ENCODE peak calls at places on chromosomes 7 and 10, in ten cellular contexts. One of them, this sample, is unnamed. For H3K4me1, the result is how much of the 10 kb centered on the place peaks cover.

GRCh38 chr7:105429746-105430612 is 41.3 kb upstream of the SRPK2 start:
- DNase-seq in psoas muscle: no peak
- DNase-seq in A549: peak
- DNase-seq in GM23248: peak
- DNase-seq in ascending aorta: no peak
- DNase-seq in right atrium auricular region: no peak
- DNase-seq in IMR-90: peak
- DNase-seq in lower lobe of right lung: no peak
- DNase-seq in mesenchymal stem cell: peak
- DNase-seq in gastrocnemius medialis: no peak
- DNase-seq in this sample: peak

GRCh38 chr10:72379776-72380175 is 25.1 kb upstream of the DNAJB12 start:
- DNase-seq in psoas muscle: no peak
- DNase-seq in GM23248: no peak
- DNase-seq in ascending aorta: no peak
- DNase-seq in mesenchymal stem cell: no peak
- DNase-seq in right atrium auricular region: no peak
- DNase-seq in gastrocnemius medialis: no peak
- DNase-seq in IMR-90: peak
- DNase-seq in lower lobe of right lung: no peak
- DNase-seq in A549: no peak
- DNase-seq in this sample: no peak

GRCh38 chr10:80464557-80465466 is 10.7 kb downstream of the TSPAN14 start:
- DNase-seq in ascending aorta: no peak
- DNase-seq in right atrium auricular region: no peak
- DNase-seq in A549: no peak
- DNase-seq in psoas muscle: peak
- DNase-seq in lower lobe of right lung: no peak
- DNase-seq in mesenchymal stem cell: no peak
- DNase-seq in gastrocnemius medialis: no peak
- DNase-seq in IMR-90: peak
- DNase-seq in GM23248: peak
- DNase-seq in this sample: no peak

GRCh38 chr7:134329614-134330316 is 13.0 kb upstream of the SLC35B4 start:
- DNase-seq in ascending aorta: no peak
- DNase-seq in psoas muscle: no peak
- DNase-seq in mesenchymal stem cell: no peak
- DNase-seq in lower lobe of right lung: no peak
- DNase-seq in GM23248: no peak
- DNase-seq in IMR-90: no peak
- DNase-seq in right atrium auricular region: no peak
- DNase-seq in gastrocnemius medialis: no peak
- DNase-seq in A549: peak
- DNase-seq in this sample: no peak

GRCh38 chr10:64091889-64092288 is 570.7 kb downstream of the REEP3 start:
- DNase-seq in lower lobe of right lung: no peak
- DNase-seq in ascending aorta: no peak
- DNase-seq in mesenchymal stem cell: peak
- DNase-seq in A549: peak
- DNase-seq in IMR-90: no peak
- DNase-seq in right atrium auricular region: no peak
- DNase-seq in gastrocnemius medialis: no peak
- DNase-seq in psoas muscle: no peak
- DNase-seq in GM23248: peak
- DNase-seq in this sample: no peak

GRCh38 chr10:131870831-131871672 is 29.8 kb upstream of the PPP2R2D start:
- DNase-seq in mesenchymal stem cell: no peak
- DNase-seq in right atrium auricular region: no peak
- DNase-seq in GM23248: no peak
- DNase-seq in IMR-90: peak
- DNase-seq in ascending aorta: no peak
- DNase-seq in A549: no peak
- DNase-seq in psoas muscle: no peak
- DNase-seq in lower lobe of right lung: no peak
- DNase-seq in gastrocnemius medialis: no peak
- DNase-seq in this sample: no peak

GRCh38 chr7:151051108-151051507 is 2.8 kb downstream of the ASIC3 start:
- DNase-seq in gastrocnemius medialis: no peak
- DNase-seq in psoas muscle: peak
- DNase-seq in lower lobe of right lung: peak
- DNase-seq in right atrium auricular region: no peak
- DNase-seq in A549: no peak
- DNase-seq in IMR-90: peak
- DNase-seq in GM23248: peak
- DNase-seq in ascending aorta: no peak
- DNase-seq in mesenchymal stem cell: peak
- DNase-seq in this sample: no peak

GRCh38 chr10:54985732-54986131 is 184.7 kb upstream of the PCDH15 start:
- DNase-seq in mesenchymal stem cell: peak
- DNase-seq in GM23248: peak
- DNase-seq in psoas muscle: no peak
- DNase-seq in A549: peak
- DNase-seq in IMR-90: no peak
- DNase-seq in lower lobe of right lung: no peak
- DNase-seq in gastrocnemius medialis: no peak
- DNase-seq in ascending aorta: no peak
- DNase-seq in right atrium auricular region: no peak
- DNase-seq in this sample: no peak

GRCh38 chr10:132785433-132786278 is at the start of gene NKX6-2:
- DNase-seq in ascending aorta: no peak
- DNase-seq in mesenchymal stem cell: peak
- DNase-seq in gastrocnemius medialis: no peak
- DNase-seq in IMR-90: no peak
- DNase-seq in A549: peak
- DNase-seq in lower lobe of right lung: no peak
- DNase-seq in psoas muscle: no peak
- DNase-seq in GM23248: peak
- DNase-seq in right atrium auricular region: no peak
- DNase-seq in this sample: no peak

GRCh38 chr7:33554046-33554445 is 351.3 kb upstream of the BMPER start:
- DNase-seq in ascending aorta: no peak
- DNase-seq in gastrocnemius medialis: no peak
- DNase-seq in A549: no peak
- DNase-seq in mesenchymal stem cell: no peak
- DNase-seq in IMR-90: no peak
- DNase-seq in psoas muscle: no peak
- DNase-seq in right atrium auricular region: no peak
- DNase-seq in lower lobe of right lung: no peak
- DNase-seq in GM23248: peak
- DNase-seq in this sample: no peak

GRCh38 chr10:77887631-77888355 is 38.8 kb downstream of the DLG5 start:
- DNase-seq in ascending aorta: no peak
- DNase-seq in IMR-90: no peak
- DNase-seq in right atrium auricular region: no peak
- DNase-seq in psoas muscle: no peak
- DNase-seq in GM23248: peak
- DNase-seq in lower lobe of right lung: no peak
- DNase-seq in mesenchymal stem cell: no peak
- DNase-seq in gastrocnemius medialis: no peak
- DNase-seq in A549: no peak
- DNase-seq in this sample: no peak

GRCh38 chr10:27072436-27073114 is 27.7 kb downstream of the ANKRD26 start:
- DNase-seq in ascending aorta: no peak
- DNase-seq in mesenchymal stem cell: no peak
- DNase-seq in GM23248: no peak
- DNase-seq in lower lobe of right lung: no peak
- DNase-seq in psoas muscle: no peak
- DNase-seq in right atrium auricular region: no peak
- DNase-seq in IMR-90: no peak
- DNase-seq in gastrocnemius medialis: no peak
- DNase-seq in A549: peak
- DNase-seq in this sample: no peak

GRCh38 chr7:390761-391410 is 100.9 kb downstream of the FOXL3 start:
- DNase-seq in lower lobe of right lung: peak
- DNase-seq in right atrium auricular region: no peak
- DNase-seq in ascending aorta: no peak
- DNase-seq in A549: no peak
- DNase-seq in psoas muscle: peak
- DNase-seq in gastrocnemius medialis: no peak
- DNase-seq in GM23248: no peak
- DNase-seq in IMR-90: no peak
- DNase-seq in mesenchymal stem cell: no peak
- DNase-seq in this sample: no peak

GRCh38 chr7:121954803-121955202 is 81.8 kb downstream of the PTPRZ1 start:
- DNase-seq in A549: no peak
- DNase-seq in gastrocnemius medialis: no peak
- DNase-seq in IMR-90: peak
- DNase-seq in psoas muscle: no peak
- DNase-seq in right atrium auricular region: no peak
- DNase-seq in ascending aorta: no peak
- DNase-seq in lower lobe of right lung: no peak
- DNase-seq in mesenchymal stem cell: peak
- DNase-seq in GM23248: peak
- DNase-seq in this sample: peak

DNA sequence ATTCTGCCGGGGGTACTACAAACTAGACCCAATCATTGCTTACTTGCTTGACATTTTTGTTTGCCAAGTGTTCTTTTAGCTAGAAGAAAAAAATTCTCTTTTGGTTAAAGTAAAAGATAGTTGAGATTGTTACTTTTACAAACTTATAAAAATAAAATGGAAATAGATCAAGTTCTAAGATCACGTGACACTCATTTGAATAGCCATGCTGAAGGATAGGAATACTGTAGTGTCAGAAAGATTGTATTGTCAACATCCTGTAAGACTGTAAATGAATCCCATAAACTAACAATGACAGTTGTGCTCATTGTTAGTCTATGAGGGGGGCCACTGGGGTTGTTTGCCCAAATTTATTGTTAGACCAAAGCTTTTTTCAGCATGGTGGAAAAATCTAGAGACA is 10.5 kb downstream of the NRG3 start:
- DNase-seq in psoas muscle: no peak
- DNase-seq in lower lobe of right lung: no peak
- DNase-seq in ascending aorta: no peak
- DNase-seq in right atrium auricular region: no peak
- DNase-seq in gastrocnemius medialis: no peak
- DNase-seq in GM23248: no peak
- DNase-seq in A549: no peak
- DNase-seq in mesenchymal stem cell: no peak
- DNase-seq in IMR-90: no peak
- DNase-seq in this sample: no peak
- H3K4me1 ChIP-seq in psoas muscle: under half
- H3K4me1 ChIP-seq in lower lobe of right lung: under half
- H3K4me1 ChIP-seq in ascending aorta: under half
- H3K4me1 ChIP-seq in right atrium auricular region: under half
- H3K4me1 ChIP-seq in gastrocnemius medialis: under half
- H3K4me1 ChIP-seq in GM23248: under half
- H3K4me1 ChIP-seq in A549: under half
- H3K4me1 ChIP-seq in mesenchymal stem cell: under half
- H3K4me1 ChIP-seq in IMR-90: under half
- H3K4me1 ChIP-seq in this sample: under half

GRCh38 chr7:158868754-158869410 is 12.5 kb downstream of the DYNC2I1 start:
- DNase-seq in GM23248: no peak
- DNase-seq in psoas muscle: no peak
- DNase-seq in IMR-90: no peak
- DNase-seq in lower lobe of right lung: no peak
- DNase-seq in mesenchymal stem cell: no peak
- DNase-seq in gastrocnemius medialis: no peak
- DNase-seq in right atrium auricular region: no peak
- DNase-seq in ascending aorta: no peak
- DNase-seq in A549: no peak
- DNase-seq in this sample: no peak

GRCh38 chr7:158865977-158866376 is 9.6 kb downstream of the DYNC2I1 start:
- DNase-seq in A549: no peak
- DNase-seq in gastrocnemius medialis: no peak
- DNase-seq in lower lobe of right lung: no peak
- DNase-seq in IMR-90: no peak
- DNase-seq in ascending aorta: no peak
- DNase-seq in mesenchymal stem cell: no peak
- DNase-seq in psoas muscle: no peak
- DNase-seq in GM23248: no peak
- DNase-seq in right atrium auricular region: no peak
- DNase-seq in this sample: no peak

GRCh38 chr7:158867214-158867984 is 11.0 kb downstream of the DYNC2I1 start:
- DNase-seq in gastrocnemius medialis: no peak
- DNase-seq in ascending aorta: no peak
- DNase-seq in psoas muscle: no peak
- DNase-seq in GM23248: no peak
- DNase-seq in IMR-90: no peak
- DNase-seq in right atrium auricular region: no peak
- DNase-seq in A549: no peak
- DNase-seq in lower lobe of right lung: no peak
- DNase-seq in mesenchymal stem cell: no peak
- DNase-seq in this sample: no peak

GRCh38 chr7:158865462-158865922 is 9.1 kb downstream of the DYNC2I1 start:
- DNase-seq in mesenchymal stem cell: peak
- DNase-seq in GM23248: no peak
- DNase-seq in psoas muscle: no peak
- DNase-seq in right atrium auricular region: no peak
- DNase-seq in A549: no peak
- DNase-seq in lower lobe of right lung: no peak
- DNase-seq in ascending aorta: no peak
- DNase-seq in gastrocnemius medialis: no peak
- DNase-seq in IMR-90: no peak
- DNase-seq in this sample: no peak

GRCh38 chr7:158869876-158870275 is 13.5 kb downstream of the DYNC2I1 start:
- DNase-seq in gastrocnemius medialis: no peak
- DNase-seq in IMR-90: no peak
- DNase-seq in lower lobe of right lung: no peak
- DNase-seq in mesenchymal stem cell: no peak
- DNase-seq in GM23248: no peak
- DNase-seq in A549: no peak
- DNase-seq in psoas muscle: no peak
- DNase-seq in ascending aorta: no peak
- DNase-seq in right atrium auricular region: no peak
- DNase-seq in this sample: no peak
- H3K4me1 ChIP-seq in gastrocnemius medialis: under half
- H3K4me1 ChIP-seq in IMR-90: under half
- H3K4me1 ChIP-seq in lower lobe of right lung: under half
- H3K4me1 ChIP-seq in mesenchymal stem cell: under half
- H3K4me1 ChIP-seq in GM23248: under half
- H3K4me1 ChIP-seq in A549: under half
- H3K4me1 ChIP-seq in psoas muscle: under half
- H3K4me1 ChIP-seq in ascending aorta: under half
- H3K4me1 ChIP-seq in right atrium auricular region: under half
- H3K4me1 ChIP-seq in this sample: under half

DNA sequence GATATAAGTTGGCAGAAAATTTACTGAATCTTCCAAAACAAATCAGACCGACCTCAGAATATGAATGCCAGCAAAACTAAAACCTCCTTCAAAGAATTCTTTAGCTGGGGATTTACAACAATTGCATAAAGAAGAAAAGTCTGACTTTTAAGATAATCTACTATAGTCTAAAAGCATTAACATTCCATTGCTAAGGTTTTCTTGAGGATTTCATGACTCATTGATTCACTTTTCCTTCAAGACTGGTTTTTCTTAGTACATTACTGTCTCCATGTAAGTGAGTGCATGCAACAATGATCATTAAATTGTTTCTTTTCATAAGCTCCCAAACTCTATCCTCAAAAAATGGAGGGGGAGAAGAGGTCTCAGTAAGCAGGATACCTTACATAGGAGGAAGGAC is 3.1 kb downstream of the GLI3 start:
- DNase-seq in right atrium auricular region: no peak
- DNase-seq in mesenchymal stem cell: peak
- DNase-seq in ascending aorta: no peak
- DNase-seq in lower lobe of right lung: no peak
- DNase-seq in IMR-90: peak
- DNase-seq in gastrocnemius medialis: no peak
- DNase-seq in A549: no peak
- DNase-seq in psoas muscle: no peak
- DNase-seq in GM23248: peak
- DNase-seq in this sample: no peak
- H3K4me1 ChIP-seq in right atrium auricular region: under half
- H3K4me1 ChIP-seq in mesenchymal stem cell: under half
- H3K4me1 ChIP-seq in ascending aorta: under half
- H3K4me1 ChIP-seq in lower lobe of right lung: under half
- H3K4me1 ChIP-seq in IMR-90: under half
- H3K4me1 ChIP-seq in gastrocnemius medialis: under half
- H3K4me1 ChIP-seq in A549: under half
- H3K4me1 ChIP-seq in psoas muscle: under half
- H3K4me1 ChIP-seq in GM23248: under half
- H3K4me1 ChIP-seq in this sample: under half

GRCh38 chr10:114645729-114646128 is 12.3 kb downstream of the ABLIM1 start:
- DNase-seq in right atrium auricular region: no peak
- DNase-seq in gastrocnemius medialis: no peak
- DNase-seq in ascending aorta: no peak
- DNase-seq in mesenchymal stem cell: no peak
- DNase-seq in A549: no peak
- DNase-seq in lower lobe of right lung: no peak
- DNase-seq in IMR-90: no peak
- DNase-seq in psoas muscle: no peak
- DNase-seq in GM23248: no peak
- DNase-seq in this sample: no peak
- H3K4me1 ChIP-seq in right atrium auricular region: under half
- H3K4me1 ChIP-seq in gastrocnemius medialis: under half
- H3K4me1 ChIP-seq in ascending aorta: under half
- H3K4me1 ChIP-seq in mesenchymal stem cell: under half
- H3K4me1 ChIP-seq in A549: half or more
- H3K4me1 ChIP-seq in lower lobe of right lung: under half
- H3K4me1 ChIP-seq in IMR-90: under half
- H3K4me1 ChIP-seq in psoas muscle: under half
- H3K4me1 ChIP-seq in GM23248: under half
- H3K4me1 ChIP-seq in this sample: under half

This sample was measured in foreskin keratinocyte.